ENCODE peak calls at places on chromosomes 16 and 17, in six cellular contexts. S, J, X, T, N and F are unnamed samples.

GRCh38 chr17:74637265-74637664 is 13.7 kb upstream of the CD300E start:
- DNase-seq in S (no peak), J (no peak), X (no peak), T (no peak), N (no peak), F (no peak)

GRCh38 chr16:71442041-71442440 is at the start of gene TLE7:
- DNase-seq in S (no peak), J (no peak), X (no peak), T (no peak), N (no peak), F (no peak)

GRCh38 chr17:64661981-64662773 is at the start of gene SMURF2:
- DNase-seq in S (peak), J (peak), X (peak), T (peak), N (peak), F (peak)

GRCh38 chr17:42843358-42843934 is 934 bp upstream of the AOC2 start:
- DNase-seq in S (no peak), J (no peak), X (no peak), T (peak), N (peak), F (peak)

GRCh38 chr17:7064248-7064647 is 15.8 kb downstream of the CLEC10A start:
- DNase-seq in S (no peak), J (no peak), X (no peak), T (no peak), N (no peak), F (peak)

GRCh38 chr17:69084911-69085310 is 24.2 kb upstream of the ABCA9 start:
- DNase-seq in S (no peak), J (no peak), X (no peak), T (no peak), N (peak), F (no peak)

GRCh38 chr17:73841431-73842060 is 197.3 kb upstream of the SDK2 start:
- DNase-seq in S (no peak), J (no peak), X (no peak), T (no peak), N (peak), F (peak)

GRCh38 chr16:29663020-29663828 is at the start of gene SPN:
- DNase-seq in S (peak), J (peak), X (no peak), T (no peak), N (peak), F (no peak)

GRCh38 chr16:68704232-68704867 is 32.7 kb upstream of the CDH1 start:
- DNase-seq in S (peak), J (peak), X (peak), T (peak), N (peak), F (peak)

GRCh38 chr17:2962236-2962635 is 101.2 kb downstream of the OR1D5 start:
- DNase-seq in S (no peak), J (no peak), X (no peak), T (no peak), N (no peak), F (no peak)

GRCh38 chr16:26111900-26112299 is 420.1 kb downstream of the HS3ST4 start:
- DNase-seq in S (no peak), J (no peak), X (no peak), T (no peak), N (peak), F (no peak)

GRCh38 chr16:69859105-69859969 is 91.8 kb upstream of the CLEC18A start:
- DNase-seq in S (no peak), J (no peak), X (no peak), T (no peak), N (peak), F (peak)